ENCODE peak calls at places on chromosome 22, in four cellular contexts. I is sigmoid colon, D is prostate gland, L is gastrocnemius medialis. O is an unnamed sample.

GRCh38 chr22:19644314-19645223 is 69.7 kb upstream of the SEPTIN5 start:
- DNase-seq in I (peak), D (no peak), L (no peak), O (no peak)

GRCh38 chr22:20783844-20784723 is 10.2 kb downstream of the SERPIND1 start:
- DNase-seq in I (no peak), D (peak), L (no peak), O (peak)

GRCh38 chr22:41619979-41620645 is 731 bp downstream of the DESI1 start:
- DNase-seq in I (peak), D (peak), L (peak), O (no peak)

GRCh38 chr22:21642584-21643448 is 714 bp downstream of the SDF2L1 start:
- DNase-seq in I (no peak), D (no peak), L (no peak), O (no peak)

GRCh38 chr22:27602390-27602789 is 199.2 kb downstream of the MN1 start:
- DNase-seq in I (no peak), D (no peak), L (no peak), O (peak)

GRCh38 chr22:49933236-49933921 is 14.9 kb downstream of the CRELD2 start:
- DNase-seq in I (peak), D (no peak), L (peak), O (no peak)

GRCh38 chr22:45033136-45033535 is 23.3 kb upstream of the PHF21B start:
- DNase-seq in I (no peak), D (no peak), L (no peak), O (no peak)

GRCh38 chr22:44102856-44103255 is 77.9 kb upstream of the PARVG start:
- DNase-seq in I (peak), D (no peak), L (no peak), O (no peak)

GRCh38 chr22:27080191-27080590 is 422.8 kb downstream of the MIAT start:
- DNase-seq in I (no peak), D (no peak), L (no peak), O (no peak)

GRCh38 chr22:25668437-25668836 is 73.6 kb upstream of the MYO18B start:
- DNase-seq in I (no peak), D (no peak), L (no peak), O (no peak)

GRCh38 chr22:22752556-22753477 is 108.4 kb downstream of the GGTLC2 start:
- DNase-seq in I (no peak), D (no peak), L (peak), O (no peak)

GRCh38 chr22:42332089-42332488 is 61.6 kb upstream of the TCF20 start:
- DNase-seq in I (no peak), D (no peak), L (no peak), O (no peak)

DNA sequence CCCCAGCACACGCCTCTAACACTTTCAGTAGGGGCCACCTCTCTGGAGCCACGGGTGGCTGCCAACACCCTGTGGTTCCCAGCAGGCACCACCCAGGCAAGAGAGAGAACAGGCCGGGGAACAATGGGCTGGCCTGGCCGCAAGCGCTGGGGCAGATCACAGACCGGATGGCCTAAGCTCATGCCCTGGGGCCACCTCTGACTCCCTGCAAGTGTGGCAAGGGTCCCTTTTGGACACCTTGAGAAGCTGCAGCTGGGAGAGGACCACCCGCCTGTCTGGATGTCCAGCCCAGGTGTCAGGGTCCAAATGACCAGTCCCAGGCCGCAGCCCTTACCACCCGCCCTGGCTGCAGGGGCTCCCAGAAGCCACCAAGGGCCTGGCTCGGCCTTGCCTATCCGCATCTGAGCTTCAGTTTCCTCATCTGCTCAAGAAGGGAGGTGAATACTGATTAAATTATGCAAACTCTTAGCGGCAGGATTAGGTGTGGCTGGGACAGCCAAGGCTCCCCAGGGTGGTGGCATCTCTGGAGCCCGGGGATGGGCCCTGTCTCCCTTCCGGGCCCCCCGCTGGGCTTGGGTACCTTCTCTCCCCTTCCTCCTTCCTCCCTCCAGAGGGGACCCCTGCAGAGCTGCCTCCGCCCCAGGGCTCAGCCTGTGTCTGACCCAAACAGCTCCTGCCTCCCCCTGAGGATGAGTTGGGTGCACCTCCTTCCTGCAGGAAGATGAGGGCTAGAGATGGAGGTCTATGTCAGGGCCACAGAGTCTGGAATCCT is 785 bp upstream of the SUSD2 start:
- DNase-seq in I (no peak), D (no peak), L (no peak), O (no peak)
- TF ChIP-seq POLR2A in I (no peak), D (no peak), L (no peak), O (no peak)

DNA sequence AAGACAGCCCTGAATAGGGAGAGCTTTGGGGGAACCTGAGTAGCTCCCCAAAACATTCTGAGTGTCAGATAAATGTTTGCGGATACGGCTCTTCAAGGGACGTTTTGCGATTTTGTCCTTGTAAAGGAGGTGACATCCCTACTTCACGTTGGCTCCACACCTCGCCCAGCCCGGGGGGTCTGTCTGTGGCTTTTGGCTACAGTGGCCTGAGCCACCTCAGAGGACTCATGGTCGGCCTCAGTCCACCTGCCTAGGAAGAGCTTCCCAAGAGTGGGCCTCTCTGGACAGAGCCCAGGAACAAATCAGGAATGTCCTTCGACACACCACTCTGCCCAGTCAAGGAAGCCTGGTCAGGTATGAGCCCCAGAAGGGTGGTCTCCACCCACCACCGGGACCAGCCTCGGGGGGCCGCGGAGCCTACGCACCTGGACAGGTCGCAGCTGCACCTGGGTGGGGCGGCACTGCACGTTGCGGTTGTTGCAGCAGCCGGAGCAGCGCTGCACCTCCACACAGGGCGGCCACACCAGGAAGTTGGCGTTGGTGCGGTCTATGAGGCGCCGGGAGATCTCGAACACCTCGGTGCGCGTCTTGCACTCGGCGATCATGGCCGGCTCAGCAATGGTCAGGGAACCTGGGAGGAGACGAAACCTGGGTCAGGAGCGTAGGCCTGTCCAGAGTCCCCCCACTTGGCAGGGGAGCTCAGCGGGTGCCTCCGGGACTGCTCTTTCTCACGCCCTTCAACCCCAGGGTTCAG is 13.4 kb downstream of the PDGFB start:
- DNase-seq in I (no peak), D (no peak), L (no peak), O (no peak)
- TF ChIP-seq POLR2A in I (no peak), D (no peak), L (no peak), O (no peak)

GRCh38 chr22:46638601-46639431 is 18.6 kb downstream of the GRAMD4 start:
- DNase-seq in I (no peak), D (no peak), L (peak), O (no peak)
- TF ChIP-seq POLR2A in I (no peak), D (no peak), L (no peak), O (no peak)

DNA sequence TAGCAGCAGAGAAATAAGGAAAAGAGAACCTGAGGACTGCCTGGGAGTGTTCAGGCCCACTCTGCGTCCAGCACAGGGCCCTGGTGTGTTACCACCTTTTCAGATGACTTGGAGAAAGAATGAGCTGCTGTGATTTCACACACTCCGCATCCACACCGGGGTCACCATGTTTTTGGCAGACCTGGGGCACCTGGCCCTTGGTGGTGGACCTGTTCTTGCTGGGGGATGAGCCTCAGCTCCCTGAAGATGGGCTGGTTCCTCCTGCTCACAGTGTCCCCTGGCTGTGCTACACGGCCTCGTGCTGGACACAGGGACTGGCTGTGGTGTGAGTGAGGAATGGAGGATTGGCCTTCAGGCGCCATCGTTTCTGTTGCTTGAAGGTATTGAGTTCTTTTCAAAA is 1381.4 kb downstream of the TBC1D22A start:
- DNase-seq in I (no peak), D (no peak), L (no peak), O (no peak)
- TF ChIP-seq POLR2A in I (no peak), D (no peak), L (no peak), O (no peak)

GRCh38 chr22:35684270-35684700 is 33.4 kb upstream of the APOL5 start:
- DNase-seq in I (no peak), D (no peak), L (peak), O (no peak)
- TF ChIP-seq POLR2A in I (no peak), D (no peak), L (no peak), O (no peak)

DNA sequence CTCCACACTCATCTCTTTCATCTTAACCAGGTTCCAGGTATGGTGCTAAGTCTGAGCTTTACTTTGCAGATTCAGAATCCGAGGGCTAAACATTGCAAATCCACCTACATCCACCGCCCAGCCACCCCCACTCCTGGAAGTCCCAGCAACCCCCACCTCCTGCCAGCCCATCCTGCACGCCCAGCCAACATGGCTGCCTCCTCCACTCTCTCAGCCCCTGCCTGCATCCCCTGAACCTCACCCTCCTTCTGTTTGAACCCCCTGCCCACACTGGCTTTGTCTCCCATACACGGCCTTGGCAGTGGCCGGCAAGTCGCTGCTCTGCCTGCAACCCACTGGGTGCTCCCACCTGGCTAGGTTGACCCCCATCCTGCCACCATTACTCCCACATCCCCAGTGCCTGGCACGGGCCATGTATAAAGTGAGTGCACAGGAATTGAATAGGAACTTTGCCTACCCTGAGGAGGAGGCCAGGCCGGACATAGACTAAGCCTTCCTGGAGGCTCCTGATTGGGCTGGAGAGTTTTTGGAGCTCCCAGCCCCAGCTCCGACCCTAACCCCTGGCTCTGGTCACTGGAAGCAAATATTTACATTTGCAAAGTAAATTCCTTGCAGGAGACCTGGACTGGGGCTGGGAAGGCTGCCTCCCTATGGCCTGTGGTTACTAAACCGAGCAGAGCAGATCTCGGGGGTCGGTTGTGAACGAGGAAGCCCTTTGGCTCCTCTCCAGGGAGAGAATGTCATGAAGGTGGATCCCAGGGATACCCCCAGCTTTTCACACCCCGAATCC is 14.4 kb downstream of the EMID1 start:
- DNase-seq in I (peak), D (no peak), L (no peak), O (no peak)
- TF ChIP-seq POLR2A in I (no peak), D (no peak), L (no peak), O (no peak)

GRCh38 chr22:38176170-38176741 is 5.4 kb downstream of the PLA2G6 start:
- DNase-seq in I (peak), D (peak), L (peak), O (no peak)
- TF ChIP-seq POLR2A in I (no peak), D (no peak), L (peak), O (no peak)

DNA sequence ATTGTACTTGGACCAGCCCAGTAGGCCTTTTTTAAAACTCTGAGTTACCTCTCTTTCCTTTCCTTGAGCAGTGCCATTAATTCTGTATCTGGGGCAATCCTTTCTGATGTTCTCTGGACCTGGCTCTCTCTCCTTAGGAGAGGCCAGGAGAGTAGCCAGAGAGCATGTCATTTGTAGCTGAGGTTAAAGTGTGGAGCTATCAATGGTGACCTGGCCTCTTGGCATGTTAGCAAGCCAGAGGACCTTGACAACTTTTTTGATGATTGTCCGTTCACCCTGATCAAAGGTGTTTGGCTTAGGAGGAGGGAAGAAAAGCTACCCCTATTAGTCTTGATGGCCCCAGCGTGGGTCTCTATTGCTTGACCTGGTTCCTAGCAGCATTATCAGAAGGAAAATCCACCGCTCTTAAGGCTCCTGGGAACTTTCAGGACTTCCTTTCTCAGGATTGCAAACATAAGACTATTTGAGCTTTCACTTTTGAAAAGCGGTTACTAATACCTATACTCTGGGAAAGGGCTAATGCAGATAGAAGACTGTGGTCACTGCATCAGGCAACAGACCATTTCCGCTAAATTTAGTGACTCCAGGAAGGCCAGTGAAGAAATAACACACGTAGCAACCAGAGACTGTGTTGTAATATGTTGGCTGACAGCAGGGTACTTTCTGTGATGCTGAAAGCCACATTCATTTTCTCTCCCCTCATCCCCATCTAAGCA is 18.2 kb downstream of the LIMK2 start:
- DNase-seq in I (no peak), D (no peak), L (peak), O (no peak)
- TF ChIP-seq POLR2A in I (no peak), D (no peak), L (no peak), O (no peak)

O was measured in H54.